ENCODE peak calls at places on chromosomes 16 and 17, in nine cellular contexts. O, D, I, K, E, S, U, M and T are unnamed samples.

GRCh38 chr17:73231363-73231762 is 30.3 kb downstream of the CPSF4L start:
- DNase-seq in I (no peak), E (no peak), U (peak), S (no peak), O (no peak), K (no peak), M (no peak), D (no peak), T (no peak)

GRCh38 chr17:7883781-7884386 is 4.7 kb upstream of the CHD3 start:
- DNase-seq in S (peak), I (no peak), E (no peak), O (peak), U (peak), M (no peak), D (no peak), K (no peak), T (no peak)

GRCh38 chr17:9021158-9021984 is at the start of gene NTN1:
- DNase-seq in I (peak), S (peak), U (peak), D (no peak), M (peak), K (no peak), E (no peak), O (peak), T (no peak)

GRCh38 chr17:69960755-69961154 is 114.3 kb upstream of the KCNJ16 start:
- DNase-seq in E (no peak), D (no peak), K (no peak), O (no peak), M (no peak), S (no peak), U (no peak), I (no peak), T (no peak)

GRCh38 chr17:37312137-37312923 is 63.5 kb upstream of the C17orf78 start:
- DNase-seq in I (no peak), K (peak), D (no peak), M (no peak), S (no peak), U (no peak), O (peak), E (no peak), T (no peak)

GRCh38 chr17:21463779-21464407 is 87.7 kb downstream of the KCNJ12 start:
- DNase-seq in I (no peak), K (no peak), E (no peak), U (no peak), M (no peak), O (peak), S (no peak), D (no peak), T (no peak)

GRCh38 chr16:6695666-6696065 is 637.0 kb upstream of the RBFOX1 start:
- DNase-seq in M (no peak), E (no peak), I (no peak), D (no peak), U (no peak), K (no peak), S (no peak), O (no peak), T (no peak)

GRCh38 chr16:28531777-28532744 is 6.7 kb downstream of the NUPR1 start:
- DNase-seq in I (no peak), O (peak), S (no peak), E (no peak), M (no peak), K (no peak), D (no peak), U (no peak), T (no peak)

GRCh38 chr16:57997176-57997527 is 3.3 kb downstream of the ZNF319 start:
- DNase-seq in M (no peak), U (no peak), D (no peak), S (no peak), O (no peak), I (no peak), K (no peak), E (no peak), T (no peak)

GRCh38 chr17:7831233-7831632 is 2.8 kb upstream of the KDM6B start:
- DNase-seq in M (no peak), U (no peak), I (no peak), O (no peak), E (no peak), K (no peak), D (no peak), S (no peak), T (no peak)

GRCh38 chr17:49397586-49397985 is 17.1 kb downstream of the PHB1 start:
- DNase-seq in S (no peak), M (no peak), E (no peak), K (no peak), U (no peak), I (no peak), D (no peak), O (no peak), T (no peak)

GRCh38 chr16:71421911-71422310 is 19.9 kb downstream of the TLE7 start:
- DNase-seq in M (peak), I (no peak), S (no peak), E (no peak), U (no peak), O (peak), D (no peak), K (no peak), T (no peak)

GRCh38 chr17:50452627-50453300 is 15.9 kb downstream of the CHAD start:
- DNase-seq in O (no peak), M (no peak), D (peak), K (no peak), U (peak), S (no peak), I (no peak), E (peak), T (no peak)

GRCh38 chr17:80850817-80851216 is 140.8 kb upstream of the CHMP6 start:
- DNase-seq in I (no peak), U (no peak), D (no peak), K (no peak), S (no peak), O (no peak), E (no peak), M (no peak), T (no peak)

GRCh38 chr17:4509923-4510614 is 11.4 kb downstream of the SPNS2 start:
- DNase-seq in I (no peak), E (no peak), M (no peak), K (no peak), U (peak), D (no peak), O (no peak), S (no peak), T (no peak)

GRCh38 chr17:81885869-81886548 is 5.4 kb downstream of the ALYREF start:
- DNase-seq in O (peak), M (no peak), D (no peak), K (no peak), S (no peak), E (no peak), I (no peak), U (peak), T (no peak)

GRCh38 chr16:68642436-68643064 is 2.6 kb upstream of the CDH3 start:
- DNase-seq in E (no peak), S (no peak), U (no peak), D (no peak), I (peak), O (peak), K (no peak), M (no peak), T (no peak)

GRCh38 chr16:89300311-89300975 is 82.9 kb downstream of the ZNF778 start:
- DNase-seq in O (no peak), K (no peak), D (no peak), M (no peak), S (no peak), E (no peak), U (no peak), I (no peak), T (no peak)

GRCh38 chr16:2037631-2038358 is 9.8 kb downstream of the NTHL1 start:
- DNase-seq in I (no peak), O (no peak), E (no peak), M (no peak), K (no peak), U (no peak), D (no peak), S (no peak), T (no peak)

GRCh38 chr17:79711715-79712305 is 18.9 kb upstream of the ENPP7 start:
- DNase-seq in D (no peak), S (no peak), U (peak), O (no peak), K (no peak), E (no peak), I (no peak), M (no peak), T (no peak)

GRCh38 chr16:19264123-19264673 is 21.3 kb upstream of the CLEC19A start:
- DNase-seq in E (no peak), U (no peak), I (no peak), K (no peak), D (no peak), M (no peak), S (no peak), O (no peak), T (no peak)

GRCh38 chr17:3754458-3755334 is 31.0 kb downstream of the HASPIN start:
- DNase-seq in K (no peak), I (peak), U (no peak), D (no peak), O (peak), S (no peak), E (no peak), M (peak), T (no peak)

GRCh38 chr17:16933317-16934132 is 38.4 kb downstream of the TNFRSF13B start:
- DNase-seq in U (peak), D (no peak), O (peak), E (no peak), S (no peak), M (no peak), I (no peak), K (no peak), T (no peak)

GRCh38 chr16:4556112-4556511 is at the start of gene C16orf96:
- DNase-seq in D (no peak), I (no peak), O (no peak), U (peak), K (no peak), S (no peak), M (no peak), E (no peak), T (no peak)

GRCh38 chr17:42659079-42659931 is at the start of gene TUBG2:
- DNase-seq in I (peak), K (peak), O (peak), M (peak), E (no peak), D (no peak), S (peak), U (peak), T (no peak)

GRCh38 chr16:59021751-59022150 is 287.6 kb upstream of the GOT2 start:
- DNase-seq in S (no peak), D (no peak), K (no peak), M (no peak), E (no peak), U (peak), I (no peak), O (no peak), T (no peak)

GRCh38 chr16:84766978-84767773 is 52.6 kb upstream of the CRISPLD2 start:
- DNase-seq in U (no peak), M (no peak), K (no peak), O (no peak), E (no peak), I (no peak), S (no peak), D (no peak), T (no peak)

GRCh38 chr17:60231691-60232090 is 81.9 kb downstream of the CA4 start:
- DNase-seq in E (peak), D (no peak), O (no peak), K (no peak), I (no peak), U (peak), M (no peak), S (no peak), T (no peak)

GRCh38 chr16:84583995-84584394 is 33.9 kb downstream of the COTL1 start:
- DNase-seq in S (no peak), I (no peak), M (no peak), U (no peak), O (no peak), K (no peak), E (no peak), D (no peak), T (no peak)

GRCh38 chr17:63828936-63829335 is 1.5 kb upstream of the FTSJ3 start:
- DNase-seq in I (no peak), U (no peak), O (no peak), K (no peak), E (no peak), S (no peak), D (no peak), M (no peak), T (no peak)

GRCh38 chr16:12455287-12455798 is 348.3 kb downstream of the CPPED1 start:
- DNase-seq in D (no peak), M (peak), U (peak), I (peak), O (peak), E (no peak), K (peak), S (peak), T (peak)

GRCh38 chr17:78435330-78436005 is 57.0 kb downstream of the PGS1 start:
- DNase-seq in M (no peak), U (no peak), E (no peak), K (no peak), O (no peak), D (no peak), I (no peak), S (no peak), T (no peak)